ENCODE peak calls at places on chromosome 11, in four cellular contexts. F, L, N and C are unnamed samples. For H3K9me3, the result is how much of the 10 kb centered on the place peaks cover.

GRCh38 chr11:1073261-1073724 is 1.4 kb upstream of the MUC2 start:
- DNase-seq in N (peak), L (no peak), F (peak), C (no peak)

GRCh38 chr11:105553015-105553414 is 56.9 kb upstream of the GRIA4 start:
- DNase-seq in L (no peak), N (peak), F (no peak), C (no peak)

GRCh38 chr11:57249384-57250319 is 12.6 kb upstream of the APLNR start:
- DNase-seq in F (peak), N (peak), L (peak), C (peak)

GRCh38 chr11:118263694-118264567 is at the start of gene MPZL2:
- DNase-seq in L (no peak), N (no peak), F (peak), C (peak)

GRCh38 chr11:73197348-73197747 is 20.7 kb upstream of the P2RY2 start:
- DNase-seq in F (peak), L (no peak), N (no peak), C (no peak)

GRCh38 chr11:46120361-46120710 is 918 bp downstream of the PHF21A start:
- DNase-seq in F (peak), L (no peak), N (no peak), C (no peak)

GRCh38 chr11:59285716-59286260 is 72.9 kb upstream of the OR5AN1 start:
- DNase-seq in L (no peak), F (no peak), N (no peak), C (no peak)

GRCh38 chr11:121354192-121354591 is 61.6 kb downstream of the SC5D start:
- DNase-seq in L (no peak), N (no peak), F (no peak), C (no peak)

GRCh38 chr11:19805346-19805745 is 92.7 kb downstream of the NAV2 start:
- DNase-seq in N (no peak), L (no peak), F (no peak), C (no peak)

GRCh38 chr11:117866526-117866925 is 9.9 kb downstream of the FXYD6 start:
- DNase-seq in F (no peak), N (no peak), L (no peak), C (no peak)

GRCh38 chr11:134142536-134142935 is 73.7 kb downstream of the JAM3 start:
- DNase-seq in F (no peak), N (peak), L (no peak), C (no peak)

GRCh38 chr11:26842883-26843282 is 121.0 kb upstream of the SLC5A12 start:
- DNase-seq in L (no peak), N (no peak), F (no peak), C (no peak)

GRCh38 chr11:102630598-102631448 is 5.7 kb upstream of the MMP20 start:
- DNase-seq in L (no peak), N (no peak), F (peak), C (no peak)

GRCh38 chr11:34154059-34154875 is 48.8 kb downstream of the NAT10 start:
- DNase-seq in L (peak), F (no peak), N (no peak), C (no peak)

GRCh38 chr11:114140826-114141225 is 81.3 kb downstream of the ZBTB16 start:
- DNase-seq in F (no peak), N (no peak), L (no peak), C (no peak)

GRCh38 chr11:118087933-118088332 is 1.2 kb upstream of the SMIM35 start:
- DNase-seq in F (no peak), L (no peak), N (no peak), C (no peak)

GRCh38 chr11:110069158-110069737 is 23.9 kb upstream of the ZC3H12C start:
- DNase-seq in N (peak), F (peak), L (no peak), C (no peak)

GRCh38 chr11:44693654-44694119 is 33.1 kb upstream of the TSPAN18 start:
- DNase-seq in N (no peak), L (no peak), F (no peak), C (no peak)

GRCh38 chr11:101617735-101618332 is 34.0 kb upstream of the TRPC6 start:
- DNase-seq in N (no peak), F (no peak), L (no peak), C (no peak)

GRCh38 chr11:44957051-44957515 is 6.4 kb upstream of the TP53I11 start:
- DNase-seq in N (peak), L (no peak), F (no peak), C (peak)

GRCh38 chr11:69136471-69136870 is 19.3 kb upstream of the SMIM38 start:
- DNase-seq in N (no peak), F (no peak), L (no peak), C (no peak)

GRCh38 chr11:35343033-35343598 is 76.2 kb downstream of the SLC1A2 start:
- DNase-seq in F (no peak), N (no peak), L (no peak), C (no peak)

GRCh38 chr11:6129011-6129410 is 21.5 kb downstream of the OR56B4 start:
- DNase-seq in N (no peak), L (no peak), F (no peak), C (no peak)

GRCh38 chr11:14386895-14387480 is 28.0 kb upstream of the RRAS2 start:
- DNase-seq in F (no peak), N (peak), L (no peak), C (peak)

GRCh38 chr11:30503156-30503555 is 83.0 kb downstream of the MPPED2 start:
- DNase-seq in L (no peak), F (no peak), N (no peak), C (no peak)

GRCh38 chr11:26649884-26650283 is 72.0 kb downstream of the SLC5A12 start:
- DNase-seq in N (peak), F (peak), L (peak), C (peak)

GRCh38 chr11:118048472-118049370 is 28.2 kb upstream of the TMPRSS4 start:
- DNase-seq in L (no peak), N (no peak), F (no peak), C (no peak)

GRCh38 chr11:118918686-118919280 is 6.9 kb downstream of the BCL9L start:
- DNase-seq in F (no peak), L (no peak), N (peak), C (no peak)

GRCh38 chr11:1472180-1473005 is 14.2 kb downstream of the MOB2 start:
- DNase-seq in L (no peak), N (no peak), F (no peak), C (no peak)

GRCh38 chr11:95104916-95105315 is 15.3 kb downstream of the ENDOD1 start:
- DNase-seq in L (no peak), F (no peak), N (no peak), C (no peak)
- H3K9me3 ChIP-seq in L (under half), F (under half), N (under half), C (under half)

GRCh38 chr11:128235958-128236357 is 351.4 kb downstream of the ETS1 start:
- DNase-seq in L (no peak), F (no peak), N (peak), C (no peak)
- H3K9me3 ChIP-seq in L (under half), F (under half), N (under half), C (under half)

GRCh38 chr11:124762077-124762623 is at the start of gene ESAM:
- DNase-seq in L (peak), N (no peak), F (no peak), C (peak)

GRCh38 chr11:124761301-124762021 is 629 bp downstream of the ESAM start:
- DNase-seq in L (no peak), N (no peak), F (no peak), C (no peak)

GRCh38 chr11:124760806-124761205 is 1.3 kb downstream of the ESAM start:
- DNase-seq in F (no peak), L (no peak), N (no peak), C (no peak)

GRCh38 chr11:124763156-124763947 is 1.3 kb upstream of the ESAM start:
- DNase-seq in F (peak), N (peak), L (peak), C (peak)

GRCh38 chr11:124762624-124763155 is 600 bp upstream of the ESAM start:
- DNase-seq in F (no peak), L (no peak), N (no peak), C (peak)
- H3K9me3 ChIP-seq in F (under half), L (under half), N (under half), C (under half)

DNA sequence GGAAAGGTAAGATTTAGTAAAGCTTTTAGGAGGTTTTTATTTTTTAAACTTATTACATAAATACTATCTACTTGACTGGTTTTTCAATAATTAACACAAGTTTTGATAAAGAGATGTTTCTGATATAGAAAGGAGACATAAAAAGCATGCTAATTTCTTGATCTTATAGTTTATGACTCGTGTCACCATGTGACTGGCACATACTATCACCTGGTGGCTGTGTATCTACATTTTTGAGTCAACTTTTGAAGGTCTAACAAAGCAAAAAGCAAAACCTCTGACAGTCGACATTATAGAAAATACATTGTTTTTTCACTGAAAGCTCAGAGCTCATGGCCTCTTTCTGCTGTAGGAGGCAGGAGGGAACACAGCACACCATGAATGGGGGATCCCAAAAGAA is 810 bp downstream of the ACRV1 start:
- DNase-seq in L (no peak), F (no peak), N (no peak), C (no peak)
- H3K9me3 ChIP-seq in L (under half), F (under half), N (under half), C (under half)

GRCh38 chr11:2652362-2652761 is 47.4 kb downstream of the KCNQ1OT1 start:
- DNase-seq in L (no peak), F (no peak), N (no peak), C (no peak)
- H3K9me3 ChIP-seq in L (under half), F (under half), N (under half), C (under half)

GRCh38 chr11:7574491-7575129 is 60.8 kb downstream of the PPFIBP2 start:
- DNase-seq in L (no peak), N (peak), F (no peak), C (peak)
- H3K9me3 ChIP-seq in L (under half), N (under half), F (under half), C (under half)

DNA sequence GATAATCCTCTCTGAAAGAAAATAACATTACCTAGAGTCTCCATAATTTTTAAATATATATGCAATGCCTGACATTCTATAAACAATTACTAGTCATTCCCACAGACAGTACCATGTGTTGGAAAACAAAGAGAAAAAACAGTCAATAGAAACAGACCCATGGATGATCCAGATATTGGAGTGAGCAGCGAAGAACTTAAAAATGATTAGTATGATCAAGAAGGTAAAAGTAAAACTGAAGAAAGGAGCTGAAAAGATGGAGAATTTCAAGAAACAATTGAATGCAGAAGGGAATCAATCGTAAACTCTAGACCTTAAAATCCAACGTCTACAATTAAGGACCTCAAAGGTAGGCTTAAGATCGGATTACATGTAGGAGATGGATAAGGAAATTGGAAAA is 330.6 kb downstream of the SHANK2 start:
- DNase-seq in L (no peak), F (no peak), N (no peak), C (no peak)
- H3K9me3 ChIP-seq in L (under half), F (under half), N (under half), C (under half)

GRCh38 chr11:132610791-132611190 is 921.5 kb downstream of the OPCML start:
- DNase-seq in L (no peak), F (no peak), N (no peak), C (no peak)
- H3K9me3 ChIP-seq in L (under half), F (under half), N (under half), C (under half)

GRCh38 chr11:127733552-127733951 is 733.0 kb upstream of the KIRREL3 start:
- DNase-seq in F (no peak), N (no peak), L (no peak), C (no peak)
- H3K9me3 ChIP-seq in F (under half), N (under half), L (under half), C (under half)